ENCODE peak calls at places on chromosomes 1 and 21, in six cellular contexts. Y, V, O, X, D and L are unnamed samples. For H3K27me3, the result is how much of the 10 kb centered on the place peaks cover.

GRCh38 chr1:170290971-170291370 is 145.2 kb downstream of the NTMT2 start:
- ATAC-seq in Y (no peak), V (no peak), O (no peak), X (no peak), D (no peak), L (no peak)

GRCh38 chr1:13469343-13469742 is 44.5 kb downstream of the LRRC38 start:
- ATAC-seq in Y (peak), V (peak), O (no peak), X (peak), D (peak), L (no peak)

GRCh38 chr1:67570473-67571143 is 114.4 kb upstream of the GADD45A start:
- ATAC-seq in Y (peak), V (peak), O (peak), X (no peak), D (peak), L (peak)

GRCh38 chr1:1050577-1051052 is 23.5 kb downstream of the RNF223 start:
- ATAC-seq in Y (no peak), V (no peak), O (no peak), X (peak), D (no peak), L (no peak)

GRCh38 chr1:183089025-183089639 is 65.9 kb downstream of the LAMC1 start:
- ATAC-seq in Y (no peak), V (no peak), O (no peak), X (no peak), D (peak), L (no peak)

GRCh38 chr1:229368347-229368746 is 25.5 kb upstream of the CCSAP start:
- ATAC-seq in Y (no peak), V (no peak), O (no peak), X (peak), D (no peak), L (no peak)

GRCh38 chr1:158969855-158970254 is 38.5 kb downstream of the PYHIN1 start:
- ATAC-seq in Y (no peak), V (no peak), O (no peak), X (no peak), D (no peak), L (no peak)

GRCh38 chr21:42258150-42258884 is 39.4 kb downstream of the ABCG1 start:
- ATAC-seq in Y (peak), V (peak), O (peak), X (peak), D (peak), L (no peak)

GRCh38 chr1:154154534-154155181 is at the start of gene NUP210L:
- ATAC-seq in Y (no peak), V (peak), O (peak), X (no peak), D (no peak), L (peak)

GRCh38 chr21:38350681-38351080 is 93.9 kb downstream of the KCNJ15 start:
- ATAC-seq in Y (no peak), V (no peak), O (peak), X (no peak), D (no peak), L (no peak)

GRCh38 chr1:115164940-115165718 is 75.8 kb upstream of the TSPAN2 start:
- ATAC-seq in Y (no peak), V (no peak), O (no peak), X (no peak), D (no peak), L (no peak)
- H3K27me3 ChIP-seq in Y (under half), V (under half), O (under half), X (under half), D (under half), L (under half)

DNA sequence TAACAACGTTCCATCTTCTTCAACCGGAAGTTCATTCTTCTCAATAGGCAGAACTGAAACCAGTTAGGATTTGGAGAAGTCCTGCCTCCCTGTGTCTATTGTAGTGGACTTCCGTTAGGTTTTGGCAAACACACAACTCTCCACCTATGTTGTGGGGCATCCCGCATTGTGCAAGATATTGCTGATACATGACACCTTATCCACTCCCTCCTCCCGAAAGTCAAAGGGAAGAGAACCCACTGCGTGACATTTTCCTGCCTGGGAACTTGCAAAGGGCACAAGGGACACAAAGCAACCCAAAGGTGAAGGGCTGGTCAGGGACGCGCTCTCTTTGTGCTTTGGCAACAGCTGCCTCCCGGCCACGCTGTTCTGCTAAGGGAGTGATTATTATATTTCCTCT is 164.8 kb downstream of the TPR start:
- ATAC-seq in Y (no peak), V (no peak), O (no peak), X (no peak), D (no peak), L (no peak)
- TF ChIP-seq POLR2AphosphoS5 in Y (no peak), V (no peak), O (no peak), X (no peak), D (no peak), L (no peak)

GRCh38 chr1:24186993-24187790 is at the start of gene IFNLR1:
- ATAC-seq in Y (no peak), V (peak), O (peak), X (peak), D (peak), L (peak)

GRCh38 chr1:24189528-24189927 is 2.4 kb upstream of the IFNLR1 start:
- ATAC-seq in Y (no peak), V (no peak), O (no peak), X (peak), D (no peak), L (no peak)

GRCh38 chr1:24185056-24185455 is 2.0 kb downstream of the IFNLR1 start:
- ATAC-seq in Y (no peak), V (no peak), O (no peak), X (no peak), D (no peak), L (no peak)

GRCh38 chr1:24186711-24186992 is 437 bp downstream of the IFNLR1 start:
- ATAC-seq in Y (no peak), V (no peak), O (no peak), X (no peak), D (no peak), L (peak)

GRCh38 chr1:24186031-24186710 is 918 bp downstream of the IFNLR1 start:
- ATAC-seq in Y (no peak), V (peak), O (no peak), X (no peak), D (peak), L (no peak)
- H3K4me3 ChIP-seq in Y (no peak), V (no peak), O (no peak), X (peak), D (peak), L (no peak)

GRCh38 chr1:202266061-202266765 is 72.6 kb downstream of the LGR6 start:
- ATAC-seq in Y (no peak), V (no peak), O (no peak), X (no peak), D (no peak), L (no peak)
- H3K27me3 ChIP-seq in Y (half or more), V (under half), O (under half), X (under half), D (under half), L (half or more)

GRCh38 chr1:173429517-173430477 is 47.3 kb upstream of the PRDX6 start:
- ATAC-seq in Y (peak), V (peak), O (peak), X (peak), D (peak), L (peak)
- TF ChIP-seq POLR2AphosphoS5 in Y (peak), V (no peak), O (peak), X (no peak), D (no peak), L (peak)

GRCh38 chr1:10673305-10673704 is 123.1 kb downstream of the CASZ1 start:
- ATAC-seq in Y (no peak), V (no peak), O (no peak), X (no peak), D (no peak), L (no peak)

GRCh38 chr1:10675813-10676212 is 120.6 kb downstream of the CASZ1 start:
- ATAC-seq in Y (no peak), V (no peak), O (no peak), X (no peak), D (no peak), L (no peak)

GRCh38 chr1:10674222-10674621 is 122.2 kb downstream of the CASZ1 start:
- ATAC-seq in Y (no peak), V (no peak), O (no peak), X (no peak), D (no peak), L (no peak)

GRCh38 chr1:10676987-10677386 is 119.5 kb downstream of the CASZ1 start:
- ATAC-seq in Y (no peak), V (peak), O (no peak), X (no peak), D (no peak), L (no peak)

GRCh38 chr1:10674700-10675598 is 121.5 kb downstream of the CASZ1 start:
- ATAC-seq in Y (no peak), V (no peak), O (no peak), X (no peak), D (no peak), L (no peak)
- H3K4me3 ChIP-seq in Y (no peak), V (no peak), O (no peak), X (no peak), D (no peak), L (no peak)

DNA sequence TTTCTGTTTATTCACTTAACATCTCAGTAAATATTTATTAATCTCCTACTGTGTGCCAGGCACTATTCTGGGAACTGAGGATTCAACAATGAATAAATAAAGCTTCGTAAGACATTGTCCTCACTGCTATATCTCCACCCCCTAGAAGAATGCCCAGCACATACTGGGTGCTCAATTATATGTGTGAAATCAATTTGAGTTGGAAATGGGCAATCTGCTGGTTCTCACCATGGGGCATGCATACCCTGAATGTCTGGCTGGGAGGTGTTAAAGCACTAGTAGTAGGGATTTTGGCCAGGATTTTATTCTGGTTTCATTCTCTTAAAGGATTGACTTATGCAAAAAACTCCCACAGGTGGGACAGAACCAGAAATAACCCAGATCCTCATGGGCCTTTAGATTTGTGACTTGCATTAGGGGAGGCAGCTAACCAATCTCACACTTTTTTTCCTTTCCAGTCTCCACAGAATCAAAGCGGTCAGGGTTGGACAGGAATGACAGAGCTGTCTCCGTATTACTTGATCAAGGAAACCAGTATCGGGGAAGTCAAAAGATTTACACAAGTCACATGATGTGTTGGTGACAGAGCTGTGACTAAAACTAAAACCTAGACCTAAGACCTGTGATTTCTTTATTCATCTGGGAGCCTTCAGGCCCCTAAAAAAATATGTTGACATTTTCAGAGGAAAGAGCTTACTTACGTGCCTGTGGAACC is 12.8 kb downstream of the GFI1 start:
- ATAC-seq in Y (no peak), V (no peak), O (no peak), X (peak), D (no peak), L (no peak)
- H3K27me3 ChIP-seq in Y (under half), V (under half), O (under half), X (under half), D (under half), L (under half)

DNA sequence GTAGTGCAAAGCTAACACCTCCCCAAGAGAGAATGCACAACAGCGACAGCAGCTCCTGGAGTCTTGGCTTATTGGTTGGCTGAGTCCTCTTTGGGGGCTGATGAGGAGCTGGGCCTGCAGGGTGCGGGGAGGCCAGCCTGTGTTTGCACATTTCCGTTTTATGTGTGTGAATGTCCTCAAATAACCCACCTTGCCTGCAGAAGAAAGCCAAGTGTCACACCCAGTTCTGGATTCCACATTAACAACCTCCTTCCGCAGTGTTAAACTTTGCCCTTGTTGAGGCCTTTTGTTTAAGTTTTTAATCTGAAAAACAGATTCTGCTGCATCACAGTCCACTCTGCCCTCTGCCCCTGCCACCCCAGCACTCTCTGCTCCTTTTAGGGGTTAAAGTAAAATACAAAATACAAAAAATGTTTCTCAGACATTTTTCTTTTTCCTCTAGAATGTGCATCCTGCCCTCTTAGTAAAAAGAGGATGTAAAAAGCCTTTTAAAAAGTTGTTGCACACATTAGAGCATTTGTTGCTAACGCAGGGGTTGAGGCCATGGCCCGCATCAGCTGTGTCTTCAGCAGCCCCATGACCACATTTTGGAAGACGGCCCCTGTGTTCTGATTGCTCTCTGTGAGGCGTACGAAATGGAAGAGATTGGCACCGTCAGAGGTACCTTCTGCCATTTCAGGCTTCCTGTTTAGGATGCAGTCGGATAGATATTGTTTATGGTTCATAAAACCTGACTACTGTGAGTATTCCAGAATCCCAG is 274.3 kb downstream of the TM2D1 start:
- ATAC-seq in Y (no peak), V (no peak), O (no peak), X (no peak), D (peak), L (peak)
- TF ChIP-seq POLR2AphosphoS5 in Y (no peak), V (no peak), O (no peak), X (no peak), D (no peak), L (no peak)